ENCODE peak calls at places on chromosomes 1 and 21, in nine cellular contexts. One of them, this sample, is unnamed.

GRCh38 chr1:23908453-23909341 is 4.5 kb downstream of the CNR2 start:
- DNase-seq in Karpas-422: peak; percentile 97
- DNase-seq in NCI-H1417: no peak
- DNase-seq in cerebellar nuclear complex: no peak
- DNase-seq in M059J: no peak
- DNase-seq in substantia nigra: no peak
- DNase-seq in pancreas: no peak
- DNase-seq in ecto neural progenitor cell: no peak
- DNase-seq in GM12892: no peak
- DNase-seq in this sample: no peak

GRCh38 chr1:19120070-19120469 is 90.0 kb downstream of the UBR4 start:
- DNase-seq in GM12892: no peak
- DNase-seq in cerebellar nuclear complex: no peak
- DNase-seq in Karpas-422: no peak
- DNase-seq in pancreas: no peak
- DNase-seq in M059J: no peak
- DNase-seq in ecto neural progenitor cell: no peak
- DNase-seq in substantia nigra: no peak
- DNase-seq in NCI-H1417: no peak
- DNase-seq in this sample: no peak

GRCh38 chr1:19765623-19766022 is 34.1 kb downstream of the TMCO4 start:
- DNase-seq in substantia nigra: no peak
- DNase-seq in M059J: peak; percentile 98
- DNase-seq in ecto neural progenitor cell: no peak
- DNase-seq in pancreas: no peak
- DNase-seq in cerebellar nuclear complex: no peak
- DNase-seq in GM12892: no peak
- DNase-seq in Karpas-422: no peak
- DNase-seq in NCI-H1417: no peak
- DNase-seq in this sample: peak; percentile 93

GRCh38 chr21:24939288-24939687 is 668.0 kb downstream of the MRPL39 start:
- DNase-seq in pancreas: no peak
- DNase-seq in cerebellar nuclear complex: no peak
- DNase-seq in substantia nigra: no peak
- DNase-seq in ecto neural progenitor cell: no peak
- DNase-seq in M059J: peak; percentile 3
- DNase-seq in GM12892: no peak
- DNase-seq in Karpas-422: no peak
- DNase-seq in NCI-H1417: no peak
- DNase-seq in this sample: no peak

GRCh38 chr1:215002471-215002870 is 80.1 kb upstream of the KCNK2 start:
- DNase-seq in pancreas: no peak
- DNase-seq in GM12892: no peak
- DNase-seq in substantia nigra: no peak
- DNase-seq in NCI-H1417: no peak
- DNase-seq in Karpas-422: no peak
- DNase-seq in cerebellar nuclear complex: no peak
- DNase-seq in ecto neural progenitor cell: no peak
- DNase-seq in M059J: peak; percentile 97
- DNase-seq in this sample: peak; percentile 76

GRCh38 chr1:246318622-246319021 is 188.5 kb downstream of the SMYD3 start:
- DNase-seq in GM12892: no peak
- DNase-seq in substantia nigra: no peak
- DNase-seq in Karpas-422: no peak
- DNase-seq in M059J: no peak
- DNase-seq in cerebellar nuclear complex: no peak
- DNase-seq in ecto neural progenitor cell: no peak
- DNase-seq in NCI-H1417: no peak
- DNase-seq in pancreas: no peak
- DNase-seq in this sample: no peak

GRCh38 chr1:68625636-68626035 is 128.8 kb upstream of the DEPDC1 start:
- DNase-seq in pancreas: no peak
- DNase-seq in cerebellar nuclear complex: no peak
- DNase-seq in GM12892: no peak
- DNase-seq in M059J: no peak
- DNase-seq in ecto neural progenitor cell: no peak
- DNase-seq in Karpas-422: no peak
- DNase-seq in substantia nigra: no peak
- DNase-seq in NCI-H1417: no peak
- DNase-seq in this sample: no peak

GRCh38 chr1:27785763-27786162 is 12.7 kb downstream of the STX12 start:
- DNase-seq in ecto neural progenitor cell: no peak
- DNase-seq in GM12892: no peak
- DNase-seq in substantia nigra: no peak
- DNase-seq in cerebellar nuclear complex: no peak
- DNase-seq in NCI-H1417: no peak
- DNase-seq in Karpas-422: no peak
- DNase-seq in pancreas: no peak
- DNase-seq in M059J: peak; percentile 40
- DNase-seq in this sample: peak; percentile 47

GRCh38 chr1:74463301-74463988 is 49.0 kb downstream of the LRRC53 start:
- DNase-seq in GM12892: no peak
- DNase-seq in NCI-H1417: no peak
- DNase-seq in pancreas: no peak
- DNase-seq in M059J: peak; percentile 12
- DNase-seq in cerebellar nuclear complex: no peak
- DNase-seq in Karpas-422: no peak
- DNase-seq in substantia nigra: no peak
- DNase-seq in ecto neural progenitor cell: no peak
- DNase-seq in this sample: no peak

GRCh38 chr1:219323426-219323825 is 149.7 kb downstream of the LYPLAL1 start:
- DNase-seq in cerebellar nuclear complex: no peak
- DNase-seq in pancreas: no peak
- DNase-seq in Karpas-422: no peak
- DNase-seq in GM12892: no peak
- DNase-seq in M059J: no peak
- DNase-seq in ecto neural progenitor cell: no peak
- DNase-seq in substantia nigra: no peak
- DNase-seq in NCI-H1417: no peak
- DNase-seq in this sample: peak; percentile 40

GRCh38 chr1:111803951-111804350 is 48.2 kb downstream of the DDX20 start:
- DNase-seq in pancreas: no peak
- DNase-seq in M059J: no peak
- DNase-seq in ecto neural progenitor cell: no peak
- DNase-seq in cerebellar nuclear complex: no peak
- DNase-seq in Karpas-422: no peak
- DNase-seq in substantia nigra: no peak
- DNase-seq in NCI-H1417: no peak
- DNase-seq in GM12892: no peak
- DNase-seq in this sample: no peak

GRCh38 chr21:44592446-44593365 is at the start of gene KRTAP10-6:
- DNase-seq in M059J: no peak
- DNase-seq in Karpas-422: no peak
- DNase-seq in GM12892: no peak
- DNase-seq in substantia nigra: no peak
- DNase-seq in cerebellar nuclear complex: no peak
- DNase-seq in NCI-H1417: no peak
- DNase-seq in ecto neural progenitor cell: peak; percentile 43
- DNase-seq in pancreas: no peak
- DNase-seq in this sample: no peak

GRCh38 chr1:171799166-171799565 is 17.7 kb downstream of the METTL13 start:
- DNase-seq in cerebellar nuclear complex: no peak
- DNase-seq in pancreas: no peak
- DNase-seq in NCI-H1417: no peak
- DNase-seq in ecto neural progenitor cell: no peak
- DNase-seq in GM12892: no peak
- DNase-seq in M059J: no peak
- DNase-seq in Karpas-422: no peak
- DNase-seq in substantia nigra: no peak
- DNase-seq in this sample: no peak

GRCh38 chr1:161076410-161076809 is 6.7 kb upstream of the ARHGAP30 start:
- DNase-seq in substantia nigra: no peak
- DNase-seq in GM12892: no peak
- DNase-seq in ecto neural progenitor cell: no peak
- DNase-seq in Karpas-422: no peak
- DNase-seq in pancreas: no peak
- DNase-seq in cerebellar nuclear complex: no peak
- DNase-seq in NCI-H1417: no peak
- DNase-seq in M059J: no peak
- DNase-seq in this sample: no peak

GRCh38 chr1:97814121-97814520 is 106.7 kb downstream of the DPYD start:
- DNase-seq in ecto neural progenitor cell: no peak
- DNase-seq in cerebellar nuclear complex: no peak
- DNase-seq in pancreas: no peak
- DNase-seq in M059J: peak; percentile 66
- DNase-seq in NCI-H1417: no peak
- DNase-seq in substantia nigra: no peak
- DNase-seq in Karpas-422: no peak
- DNase-seq in GM12892: no peak
- DNase-seq in this sample: peak; percentile 37

GRCh38 chr1:109895720-109896504 is 14.7 kb upstream of the CSF1 start:
- DNase-seq in GM12892: no peak
- DNase-seq in ecto neural progenitor cell: no peak
- DNase-seq in Karpas-422: no peak
- DNase-seq in NCI-H1417: no peak
- DNase-seq in cerebellar nuclear complex: no peak
- DNase-seq in M059J: peak; percentile 90
- DNase-seq in pancreas: no peak
- DNase-seq in substantia nigra: no peak
- DNase-seq in this sample: peak; percentile 51